ENCODE peak calls at places on chromosome 7, in seven cellular contexts. W, I, D, L, G, X and F are unnamed samples.

GRCh38 chr7:6579446-6579845 is 2.2 kb downstream of the ZDHHC4 start:
- DNase-seq in W (no peak), I (peak), D (no peak), L (no peak), G (no peak), X (no peak), F (no peak)

GRCh38 chr7:98251251-98251843 is 685 bp downstream of the TECPR1 start:
- DNase-seq in W (peak), I (peak), D (peak), L (no peak), G (no peak), X (peak), F (no peak)

GRCh38 chr7:106659963-106660861 is 746 bp downstream of the CCDC71L start:
- DNase-seq in W (peak), I (peak), D (peak), L (peak), G (peak), X (peak), F (peak)

GRCh38 chr7:74412603-74413002 is 41.1 kb upstream of the GTF2IRD1 start:
- DNase-seq in W (no peak), I (no peak), D (no peak), L (no peak), G (no peak), X (no peak), F (no peak)

GRCh38 chr7:100951888-100952560 is 2.7 kb downstream of the MUC3A start:
- DNase-seq in W (no peak), I (no peak), D (no peak), L (no peak), G (no peak), X (no peak), F (no peak)

GRCh38 chr7:96414931-96415292 is 93.0 kb upstream of the SLC25A13 start:
- DNase-seq in W (peak), I (peak), D (no peak), L (peak), G (no peak), X (peak), F (peak)

GRCh38 chr7:134935701-134936100 is 50.6 kb upstream of the AGBL3 start:
- DNase-seq in W (no peak), I (no peak), D (no peak), L (peak), G (no peak), X (no peak), F (no peak)

GRCh38 chr7:108653526-108653925 is 83.9 kb downstream of the DNAJB9 start:
- DNase-seq in W (no peak), I (no peak), D (no peak), L (no peak), G (no peak), X (no peak), F (no peak)

GRCh38 chr7:47360301-47360900 is 221.5 kb downstream of the TNS3 start:
- DNase-seq in W (no peak), I (no peak), D (no peak), L (no peak), G (no peak), X (no peak), F (no peak)

GRCh38 chr7:107538001-107538400 is 25.7 kb downstream of the COG5 start:
- DNase-seq in W (no peak), I (no peak), D (no peak), L (no peak), G (no peak), X (no peak), F (no peak)

GRCh38 chr7:130886438-130887135 is 152.6 kb upstream of the KLF14 start:
- DNase-seq in W (no peak), I (no peak), D (peak), L (no peak), G (no peak), X (no peak), F (no peak)

GRCh38 chr7:151168022-151168786 is 710 bp upstream of the GBX1 start:
- DNase-seq in W (peak), I (peak), D (peak), L (no peak), G (no peak), X (peak), F (peak)

GRCh38 chr7:75642810-75643486 is 95.8 kb downstream of the HIP1 start:
- DNase-seq in W (peak), I (peak), D (peak), L (peak), G (no peak), X (peak), F (peak)

GRCh38 chr7:29612596-29612995 is 49.0 kb downstream of the PRR15 start:
- DNase-seq in W (no peak), I (no peak), D (no peak), L (peak), G (no peak), X (no peak), F (no peak)

GRCh38 chr7:133703547-133703946 is 423.6 kb upstream of the LRGUK start:
- DNase-seq in W (no peak), I (no peak), D (no peak), L (peak), G (no peak), X (no peak), F (no peak)

DNA sequence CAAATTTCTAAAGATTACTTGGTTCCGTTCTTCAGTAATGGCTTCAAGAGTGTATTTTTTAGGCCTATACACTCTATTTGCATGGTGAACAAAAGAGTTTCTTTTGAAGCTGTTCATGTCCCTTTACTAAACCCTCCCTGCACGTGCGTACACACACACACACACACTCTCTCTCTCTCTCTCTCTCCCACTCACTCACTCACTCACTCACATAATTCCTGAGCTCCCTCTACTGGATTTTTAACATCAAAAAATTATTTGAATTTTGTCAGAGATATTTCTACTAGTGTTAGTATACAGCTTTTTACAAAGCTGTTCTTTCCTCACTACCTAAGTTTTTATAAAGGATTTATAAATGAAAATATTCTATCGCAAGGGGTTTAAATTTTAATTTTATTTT is 85.9 kb downstream of the UBE3C start:
- DNase-seq in W (no peak), I (peak), D (no peak), L (peak), G (no peak), X (no peak), F (no peak)
- TF ChIP-seq CTCF in W (no peak), I (peak), D (no peak), L (no peak), G (no peak), X (no peak), F (no peak)

GRCh38 chr7:155263051-155263450 is 34.6 kb upstream of the INSIG1 start:
- DNase-seq in W (no peak), I (no peak), D (no peak), L (no peak), G (no peak), X (no peak), F (no peak)

GRCh38 chr7:155265144-155265543 is 32.5 kb upstream of the INSIG1 start:
- DNase-seq in W (no peak), I (no peak), D (no peak), L (no peak), G (no peak), X (no peak), F (no peak)

GRCh38 chr7:155265960-155266359 is 31.7 kb upstream of the INSIG1 start:
- DNase-seq in W (no peak), I (no peak), D (no peak), L (no peak), G (no peak), X (no peak), F (no peak)

GRCh38 chr7:155262010-155262409 is 35.7 kb upstream of the INSIG1 start:
- DNase-seq in W (no peak), I (no peak), D (no peak), L (no peak), G (no peak), X (no peak), F (no peak)

GRCh38 chr7:155263522-155264197 is 34.0 kb upstream of the INSIG1 start:
- DNase-seq in W (no peak), I (peak), D (no peak), L (no peak), G (no peak), X (no peak), F (no peak)
- TF ChIP-seq CTCF in W (no peak), I (peak), D (no peak), L (no peak), G (no peak), X (no peak), F (no peak)

DNA sequence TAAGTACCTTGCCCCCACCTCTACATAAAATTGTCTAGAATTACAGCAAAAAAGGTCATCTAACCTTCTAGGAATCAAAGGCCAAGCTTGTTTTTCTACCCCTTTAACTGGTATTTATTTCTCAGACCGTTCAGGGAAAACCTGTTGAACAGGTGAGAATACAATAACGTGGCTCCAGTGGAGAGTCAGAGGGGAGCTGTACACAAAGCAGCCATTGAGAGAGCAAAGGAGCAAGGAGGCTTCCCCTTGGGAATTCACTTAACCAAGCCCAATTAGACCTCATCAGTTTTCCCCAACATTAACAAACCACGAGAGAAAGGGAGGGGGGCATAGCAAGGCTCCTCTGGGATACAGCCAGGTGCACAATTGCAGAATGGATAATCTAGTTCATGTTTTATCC is 101.9 kb downstream of the ELMO1 start:
- DNase-seq in W (no peak), I (no peak), D (no peak), L (no peak), G (no peak), X (no peak), F (no peak)
- TF ChIP-seq CTCF in W (no peak), I (no peak), D (no peak), L (no peak), G (no peak), X (no peak), F (no peak)

GRCh38 chr7:80732635-80733034 is 94.2 kb downstream of the CD36 start:
- DNase-seq in W (no peak), I (peak), D (no peak), L (no peak), G (no peak), X (no peak), F (no peak)
- TF ChIP-seq CTCF in W (peak), I (peak), D (no peak), L (peak), G (no peak), X (no peak), F (peak)

GRCh38 chr7:111098011-111098925 is 7.3 kb downstream of the LRRN3 start:
- DNase-seq in W (peak), I (no peak), D (no peak), L (peak), G (no peak), X (peak), F (peak)
- TF ChIP-seq CTCF in W (peak), I (peak), D (peak), L (peak), G (peak), X (peak), F (no peak)

DNA sequence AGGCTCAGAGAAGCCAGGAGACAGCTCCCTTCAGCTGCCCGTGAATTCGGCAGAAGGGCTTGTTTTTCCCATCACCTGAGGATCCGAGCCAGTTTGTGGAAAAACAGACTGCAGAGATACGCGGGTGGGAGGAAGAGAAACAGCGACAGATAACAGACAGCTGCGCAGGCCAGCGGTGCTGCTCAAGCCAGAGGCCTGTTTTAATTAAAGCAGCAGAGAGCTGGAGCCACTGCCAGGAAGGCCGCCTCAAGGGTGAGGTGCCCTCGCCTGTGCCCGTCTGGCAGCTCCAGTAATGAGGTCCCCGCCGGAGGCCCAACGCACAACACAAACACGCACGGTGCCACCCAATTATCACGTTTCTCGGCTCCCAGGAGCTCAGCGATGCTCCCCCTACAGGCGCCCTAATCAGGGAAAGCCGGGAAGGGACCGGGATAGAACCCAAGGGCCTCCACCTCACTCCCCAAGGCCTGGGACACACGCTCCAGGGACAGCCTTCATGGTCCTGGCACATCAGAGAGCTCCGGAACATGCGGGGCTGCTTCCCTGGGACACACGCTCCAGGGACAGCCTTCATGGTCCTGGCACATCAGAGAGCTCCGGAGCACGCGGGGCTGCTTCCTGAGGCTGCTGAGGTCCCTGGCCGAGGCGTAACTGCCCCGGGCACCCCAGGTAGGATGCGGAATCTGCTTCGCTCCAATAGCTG is 60.6 kb upstream of the DNAAF5 start:
- DNase-seq in W (no peak), I (no peak), D (no peak), L (no peak), G (peak), X (no peak), F (no peak)
- TF ChIP-seq CTCF in W (no peak), I (no peak), D (no peak), L (peak), G (peak), X (no peak), F (no peak)

GRCh38 chr7:139317954-139318505 is 23.1 kb upstream of the FMC1 start:
- DNase-seq in W (no peak), I (no peak), D (no peak), L (no peak), G (no peak), X (no peak), F (no peak)

DNA sequence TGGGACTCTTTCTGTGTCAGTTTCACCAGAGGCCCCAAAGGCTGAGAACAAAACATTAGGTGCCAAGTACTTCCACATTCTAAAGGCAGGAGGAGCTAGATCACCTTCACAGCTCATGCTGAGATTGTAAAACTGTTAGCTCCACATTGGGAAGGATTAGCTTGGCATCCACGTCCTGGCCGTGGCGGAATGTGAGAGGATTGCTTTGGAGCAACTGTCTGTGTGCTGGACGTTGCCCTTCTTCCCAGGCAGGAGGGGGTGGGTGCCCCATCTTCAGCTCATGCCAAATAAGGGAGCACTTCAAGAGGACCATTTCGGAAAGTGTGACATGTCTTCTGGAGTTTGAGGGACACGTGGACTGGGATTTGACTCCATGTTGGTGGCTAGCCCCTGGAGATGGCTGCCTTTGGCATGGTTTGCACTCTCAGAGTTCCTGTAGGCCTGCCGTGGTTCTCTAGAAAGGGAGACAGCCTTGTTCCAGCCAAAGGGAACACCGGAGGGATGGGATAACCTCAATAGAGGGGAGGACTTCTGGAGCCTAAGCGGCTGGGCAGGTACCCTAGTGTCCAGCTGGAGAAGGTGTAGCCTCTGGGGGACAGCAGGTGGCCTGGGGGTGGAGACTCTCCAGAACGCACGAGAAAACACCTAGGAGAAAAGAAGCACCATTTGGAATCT is 19.9 kb upstream of the FMC1 start:
- DNase-seq in W (no peak), I (peak), D (no peak), L (no peak), G (no peak), X (no peak), F (no peak)
- TF ChIP-seq CTCF in W (peak), I (peak), D (no peak), L (peak), G (no peak), X (no peak), F (no peak)

GRCh38 chr7:55420535-55420934 is 55.4 kb downstream of the LANCL2 start:
- DNase-seq in W (no peak), I (no peak), D (no peak), L (no peak), G (no peak), X (no peak), F (no peak)

GRCh38 chr7:55423891-55424290 is 58.8 kb downstream of the LANCL2 start:
- DNase-seq in W (no peak), I (no peak), D (no peak), L (no peak), G (no peak), X (no peak), F (no peak)

GRCh38 chr7:55426676-55427075 is 61.5 kb downstream of the LANCL2 start:
- DNase-seq in W (no peak), I (no peak), D (no peak), L (no peak), G (no peak), X (no peak), F (no peak)

GRCh38 chr7:55425141-55425752 is 60.1 kb downstream of the LANCL2 start:
- DNase-seq in W (no peak), I (no peak), D (no peak), L (no peak), G (no peak), X (no peak), F (no peak)

GRCh38 chr7:55423277-55423711 is 58.2 kb downstream of the LANCL2 start:
- DNase-seq in W (no peak), I (no peak), D (no peak), L (peak), G (no peak), X (no peak), F (no peak)
- TF ChIP-seq CTCF in W (no peak), I (no peak), D (no peak), L (peak), G (no peak), X (no peak), F (no peak)

DNA sequence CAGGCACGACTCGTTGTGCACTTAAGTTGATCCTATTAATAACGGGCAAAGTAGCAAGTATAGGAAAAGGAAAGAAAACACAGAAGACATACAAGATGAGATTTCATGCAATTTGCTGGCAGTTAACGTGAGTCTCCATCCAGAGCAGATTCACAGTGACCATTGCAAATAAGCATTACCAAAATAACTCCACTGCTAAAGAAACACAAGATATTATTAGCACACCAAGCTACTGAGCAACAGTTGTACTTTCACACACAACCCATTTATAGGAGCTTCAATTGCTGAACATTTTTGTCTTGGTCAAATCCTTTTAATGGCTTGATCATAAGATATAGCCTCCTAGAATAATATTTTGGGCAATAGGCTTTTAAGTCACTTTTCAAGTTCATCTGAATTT is 187.7 kb upstream of the HGF start:
- DNase-seq in W (peak), I (no peak), D (no peak), L (no peak), G (no peak), X (no peak), F (no peak)
- TF ChIP-seq CTCF in W (no peak), I (no peak), D (no peak), L (no peak), G (no peak), X (no peak), F (no peak)